ENCODE peak calls at places on chromosomes 7 and 10, in four cellular contexts. D is AG10803; V is AG08396; F is naive thymus-derived CD8-positive, alpha-beta T cell. E is an unnamed sample.

GRCh38 chr7:13949939-13950338 is 39.5 kb downstream of the ETV1 start:
- DNase-seq in D (no peak), V (no peak), F (no peak), E (no peak)

GRCh38 chr7:139828880-139829653 is at the start of gene TBXAS1:
- DNase-seq in V (no peak), D (no peak), F (no peak), E (no peak)

GRCh38 chr7:14606101-14606500 is 296.4 kb downstream of the DGKB start:
- DNase-seq in D (peak; percentile 54), V (no peak), F (no peak), E (no peak)

GRCh38 chr7:92645531-92646061 is 55.4 kb upstream of the FAM133B start:
- DNase-seq in F (no peak), V (no peak), D (no peak), E (peak; percentile 21)

GRCh38 chr7:16708980-16709379 is 44.6 kb upstream of the TSPAN13 start:
- DNase-seq in F (no peak), V (peak; percentile 65), D (peak; percentile 98), E (no peak)

GRCh38 chr7:49020145-49020544 is 95.8 kb downstream of the CDC14C start:
- DNase-seq in F (no peak), V (no peak), D (no peak), E (no peak)

GRCh38 chr10:22978918-22979317 is 51.1 kb downstream of the ARMC3 start:
- DNase-seq in D (no peak), V (no peak), F (no peak), E (no peak)

GRCh38 chr7:119270045-119270464 is 1002.9 kb upstream of the KCND2 start:
- DNase-seq in D (peak; percentile 48), F (no peak), V (peak; percentile 30), E (peak; percentile 33)

GRCh38 chr10:5662708-5663579 is 3.5 kb downstream of the ASB13 start:
- DNase-seq in F (no peak), V (no peak), D (no peak), E (no peak)

GRCh38 chr10:95881316-95881715 is 26.5 kb upstream of the CC2D2B start:
- DNase-seq in F (no peak), D (no peak), V (no peak), E (no peak)

GRCh38 chr10:112898540-112899395 is 51.3 kb upstream of the TCF7L2 start:
- DNase-seq in V (no peak), D (peak; percentile 20), F (no peak), E (peak; percentile 21)

GRCh38 chr7:76302299-76303056 is at the start of gene HSPB1:
- DNase-seq in F (peak; percentile 52), D (peak; percentile 90), V (peak; percentile 91), E (peak; percentile 99)

GRCh38 chr10:130337696-130338587 is 201.8 kb downstream of the GLRX3 start:
- DNase-seq in D (no peak), V (no peak), F (no peak), E (no peak)

E was measured in tibial artery.